ENCODE peak calls at places on chromosome 5, in nine cellular contexts. W, S, X, M, U, P, L, O and T are unnamed samples.

GRCh38 chr5:171092194-171092593 is 216.9 kb upstream of the TLX3 start:
- DNase-seq in W (no peak), M (no peak), X (no peak), O (no peak), L (no peak), U (no peak), S (peak; percentile 59), P (no peak), T (no peak)

GRCh38 chr5:142829821-142830220 is 59.6 kb downstream of the ARHGAP26 start:
- DNase-seq in U (no peak), L (no peak), W (no peak), O (no peak), P (no peak), M (no peak), X (no peak), S (peak; percentile 62), T (no peak)

GRCh38 chr5:72529383-72529782 is 22.2 kb upstream of the ZNF366 start:
- DNase-seq in L (no peak), M (no peak), S (no peak), U (no peak), P (no peak), X (no peak), O (no peak), W (no peak), T (no peak)

GRCh38 chr5:181194489-181195248 is 10.3 kb downstream of the TRIM7 start:
- DNase-seq in P (no peak), S (no peak), M (no peak), W (no peak), X (no peak), U (no peak), O (peak; percentile 68), L (no peak), T (no peak)

GRCh38 chr5:73825736-73826135 is 199.7 kb downstream of the ARHGEF28 start:
- DNase-seq in O (no peak), M (no peak), P (no peak), L (no peak), X (no peak), S (no peak), U (no peak), W (no peak), T (no peak)

GRCh38 chr5:38011641-38012188 is 171.9 kb upstream of the GDNF start:
- DNase-seq in S (no peak), W (no peak), X (no peak), U (no peak), O (no peak), P (no peak), L (no peak), M (no peak), T (no peak)

GRCh38 chr5:169121631-169122420 is 179.1 kb downstream of the SLIT3 start:
- DNase-seq in W (no peak), S (peak; percentile 93), O (no peak), X (no peak), P (no peak), L (no peak), U (no peak), M (no peak), T (no peak)

GRCh38 chr5:173671121-173671949 is 54.9 kb upstream of the BOD1 start:
- DNase-seq in W (no peak), U (no peak), S (no peak), P (no peak), M (peak; percentile 58), O (peak; percentile 98), X (peak; percentile 60), L (no peak), T (peak; percentile 98)

GRCh38 chr5:146510528-146510927 is 5.5 kb downstream of the GPR151 start:
- DNase-seq in M (no peak), O (no peak), P (no peak), X (no peak), U (no peak), L (no peak), W (no peak), S (no peak), T (no peak)

GRCh38 chr5:136309932-136310598 is 55.3 kb downstream of the TRPC7 start:
- DNase-seq in P (no peak), X (no peak), L (no peak), M (no peak), U (no peak), S (no peak), O (no peak), W (no peak), T (no peak)

DNA sequence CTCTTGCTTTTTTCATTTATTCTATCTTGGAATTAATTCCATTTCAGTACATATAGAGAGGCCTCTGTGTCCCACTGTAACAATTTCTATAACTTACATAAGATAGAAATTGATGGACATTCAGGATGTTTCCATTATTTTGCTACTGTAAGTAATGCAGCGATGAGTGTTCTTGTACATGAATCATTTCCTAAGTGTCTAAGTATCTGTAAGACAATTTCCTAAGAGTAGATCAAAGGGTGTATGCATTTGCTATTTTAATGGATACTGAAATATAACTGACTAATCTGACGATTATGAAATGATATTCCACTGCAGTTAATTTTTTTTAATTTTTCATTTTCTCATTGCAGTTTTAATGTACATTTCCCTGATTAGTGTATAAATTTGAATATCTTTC is 23.0 kb upstream of the RBM22 start:
- DNase-seq in S (no peak), U (no peak), L (no peak), X (no peak), W (no peak), P (no peak), O (no peak), M (no peak), T (no peak)
- H3K36me3 ChIP-seq in S (peaks cover 59% of the 10 kb centered on the region), U (peaks cover 51% of the 10 kb centered on the region), L (peaks cover 64% of the 10 kb centered on the region), X (no peaks in the 10 kb centered on the region), W (peaks cover 60% of the 10 kb centered on the region), P (peaks cover 59% of the 10 kb centered on the region), O (peaks cover 61% of the 10 kb centered on the region), M (peaks cover 98% of the 10 kb centered on the region), T (peaks cover 96% of the 10 kb centered on the region)

GRCh38 chr5:179620293-179620692 is 3.2 kb downstream of the HNRNPH1 start:
- DNase-seq in S (no peak), L (no peak), W (no peak), X (no peak), P (no peak), O (no peak), U (no peak), M (no peak), T (no peak)

GRCh38 chr5:179618923-179619554 is 4.4 kb downstream of the HNRNPH1 start:
- DNase-seq in O (no peak), S (no peak), P (no peak), W (peak; percentile 29), X (no peak), L (no peak), U (no peak), M (no peak), T (no peak)

GRCh38 chr5:179616002-179616594 is 7.4 kb downstream of the HNRNPH1 start:
- DNase-seq in X (no peak), M (no peak), L (no peak), O (no peak), W (peak; percentile 2), S (no peak), U (no peak), P (no peak), T (no peak)

GRCh38 chr5:179619776-179620175 is 3.7 kb downstream of the HNRNPH1 start:
- DNase-seq in W (no peak), O (no peak), L (no peak), M (no peak), S (no peak), P (no peak), X (no peak), U (no peak), T (no peak)

DNA sequence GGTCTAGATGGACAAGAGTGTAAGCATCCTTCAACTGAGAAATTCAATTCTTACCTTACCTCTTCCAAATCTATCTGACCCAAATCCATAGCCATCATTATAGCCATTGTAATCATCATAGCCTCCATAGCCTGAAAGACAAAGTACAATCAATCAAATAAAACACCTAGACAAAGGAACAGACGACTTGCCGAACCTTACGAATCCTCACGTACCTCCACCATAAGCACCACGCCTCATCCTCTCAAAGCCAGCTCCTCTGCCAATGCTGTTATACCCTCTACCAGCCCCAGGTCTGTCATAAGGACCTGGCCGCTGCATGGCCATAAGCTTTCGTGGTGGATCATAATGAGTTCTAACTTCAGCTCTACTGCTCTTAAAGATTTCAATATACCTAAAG is 5.5 kb downstream of the HNRNPH1 start:
- DNase-seq in S (no peak), X (no peak), L (no peak), W (peak; percentile 27), M (no peak), P (no peak), U (no peak), O (no peak), T (no peak)
- H3K36me3 ChIP-seq in S (peaks cover 84% of the 10 kb centered on the region), X (no peaks in the 10 kb centered on the region), L (peaks cover 96% of the 10 kb centered on the region), W (peaks cover 83% of the 10 kb centered on the region), M (peaks cover 96% of the 10 kb centered on the region), P (peaks cover 80% of the 10 kb centered on the region), U (peaks cover 99% of the 10 kb centered on the region), O (peaks cover 86% of the 10 kb centered on the region), T (peaks cover 96% of the 10 kb centered on the region)

GRCh38 chr5:10254686-10255085 is 4.6 kb downstream of the CCT5 start:
- DNase-seq in P (no peak), U (no peak), S (no peak), M (no peak), O (no peak), L (no peak), W (no peak), X (no peak), T (no peak)

GRCh38 chr5:10261065-10261464 is 11.0 kb downstream of the CCT5 start:
- DNase-seq in X (no peak), M (no peak), U (no peak), P (no peak), L (no peak), W (no peak), S (no peak), O (no peak), T (no peak)

GRCh38 chr5:10259916-10260315 is 9.8 kb downstream of the CCT5 start:
- DNase-seq in M (no peak), X (no peak), U (no peak), L (no peak), P (no peak), O (peak; percentile 16), S (no peak), W (no peak), T (no peak)

GRCh38 chr5:10262121-10262774 is 12.2 kb downstream of the CCT5 start:
- DNase-seq in X (no peak), O (no peak), U (no peak), P (no peak), W (no peak), S (no peak), M (no peak), L (no peak), T (peak; percentile 52)

GRCh38 chr5:10257870-10258269 is 7.8 kb downstream of the CCT5 start:
- DNase-seq in M (no peak), W (no peak), U (no peak), P (no peak), X (no peak), O (no peak), S (no peak), L (no peak), T (peak; percentile 40)
- H3K36me3 ChIP-seq in M (peaks cover 100% of the 10 kb centered on the region), W (peaks cover 61% of the 10 kb centered on the region), U (peaks cover 100% of the 10 kb centered on the region), P (peaks cover 79% of the 10 kb centered on the region), X (no peaks in the 10 kb centered on the region), O (peaks cover 73% of the 10 kb centered on the region), S (peaks cover 82% of the 10 kb centered on the region), L (peaks cover 89% of the 10 kb centered on the region), T (peaks cover 88% of the 10 kb centered on the region)

GRCh38 chr5:83538788-83539535 is 67.4 kb downstream of the VCAN start:
- DNase-seq in W (no peak), O (no peak), L (no peak), M (no peak), P (no peak), X (no peak), S (no peak), U (no peak), T (no peak)
- H3K36me3 ChIP-seq in W (no peaks in the 10 kb centered on the region), O (no peaks in the 10 kb centered on the region), L (no peaks in the 10 kb centered on the region), M (no peaks in the 10 kb centered on the region), P (no peaks in the 10 kb centered on the region), X (no peaks in the 10 kb centered on the region), S (peaks cover 66% of the 10 kb centered on the region), U (no peaks in the 10 kb centered on the region), T (no peaks in the 10 kb centered on the region)